ENCODE peak calls at places on chromosomes 16 and 17, in four cellular contexts. Z is H1, E is K562, Y is HepG2. I is an unnamed sample.
A peak's percentile ranks its signal among the peaks of the same experiment; 100 is the strongest.

GRCh38 chr16:71995038-71995437 is 5.2 kb downstream of the PKD1L3 start:
- DNase-seq in Y (no peak), Z (no peak), E (no peak), I (no peak)

GRCh38 chr17:59406808-59407381 is 75.4 kb downstream of the YPEL2 start:
- DNase-seq in E (no peak), Y (peak; percentile 20), Z (no peak), I (no peak)

GRCh38 chr17:30956764-30957374 is 14.0 kb upstream of the RNF135 start:
- DNase-seq in E (no peak), Z (no peak), Y (no peak), I (no peak)

GRCh38 chr16:16001856-16002255 is 52.4 kb downstream of the ABCC1 start:
- DNase-seq in E (no peak), Z (no peak), Y (no peak), I (no peak)

GRCh38 chr17:1941241-1942065 is 83.7 kb downstream of the RTN4RL1 start:
- DNase-seq in Y (no peak), E (no peak), Z (no peak), I (no peak)

GRCh38 chr17:81646869-81647600 is 9.3 kb downstream of the PDE6G start:
- DNase-seq in E (peak; percentile 53), Y (no peak), Z (no peak), I (no peak)

GRCh38 chr17:28279411-28279810 is 39.6 kb upstream of the TMEM97 start:
- DNase-seq in Y (no peak), E (no peak), Z (no peak), I (no peak)

GRCh38 chr17:66322764-66323163 is 20.4 kb downstream of the PRKCA start:
- DNase-seq in Z (no peak), Y (no peak), E (no peak), I (no peak)

GRCh38 chr17:59869941-59870218 is 22.9 kb downstream of the TUBD1 start:
- DNase-seq in Y (no peak), Z (no peak), E (no peak), I (no peak)

GRCh38 chr16:1102921-1103648 is 7.0 kb upstream of the C1QTNF8 start:
- DNase-seq in Z (no peak), Y (no peak), E (peak; percentile 92), I (no peak)

GRCh38 chr16:4212207-4212933 is 29.5 kb downstream of the SRL start:
- DNase-seq in Z (no peak), Y (no peak), E (no peak), I (no peak)

GRCh38 chr16:86347090-86347489 is 163.2 kb upstream of the FOXF1 start:
- DNase-seq in Y (no peak), E (no peak), Z (no peak), I (no peak)

GRCh38 chr16:75345711-75346110 is 87.6 kb downstream of the CFDP1 start:
- DNase-seq in E (no peak), Y (no peak), Z (no peak), I (no peak)

GRCh38 chr16:8848939-8849391 is 19.8 kb downstream of the CARHSP1 start:
- DNase-seq in Y (no peak), E (no peak), Z (no peak), I (no peak)

GRCh38 chr16:52470601-52471000 is 76.3 kb downstream of the TOX3 start:
- DNase-seq in E (no peak), Z (no peak), Y (no peak), I (no peak)

GRCh38 chr16:67459066-67459857 is 21.7 kb downstream of the ATP6V0D1 start:
- DNase-seq in Y (peak; percentile 70), E (no peak), Z (no peak), I (no peak)

GRCh38 chr17:79732804-79733691 is 2.3 kb downstream of the ENPP7 start:
- DNase-seq in E (no peak), Z (no peak), Y (peak; percentile 54), I (peak; percentile 55)

GRCh38 chr17:37110012-37110701 is 161.4 kb downstream of the AATF start:
- DNase-seq in Y (no peak), Z (no peak), E (no peak), I (no peak)

GRCh38 chr17:64773836-64774761 is 112.0 kb upstream of the SMURF2 start:
- DNase-seq in Z (peak; percentile 72), Y (peak; percentile 91), E (peak; percentile 71), I (no peak)

GRCh38 chr16:939941-940340 is 30.8 kb downstream of the LMF1 start:
- DNase-seq in Z (no peak), E (no peak), Y (no peak), I (no peak)

GRCh38 chr17:59627269-59627668 is 7.6 kb downstream of the CLTC start:
- DNase-seq in E (no peak), Y (no peak), Z (no peak), I (no peak)

GRCh38 chr16:83366228-83366627 is 441.6 kb upstream of the HSBP1 start:
- DNase-seq in Z (no peak), E (no peak), Y (no peak), I (no peak)

GRCh38 chr16:69260019-69260418 is 51.1 kb upstream of the VPS4A start:
- DNase-seq in Z (no peak), Y (no peak), E (no peak), I (no peak)

GRCh38 chr16:15765880-15766279 is 90.9 kb downstream of the MYH11 start:
- DNase-seq in Z (no peak), E (peak; percentile 48), Y (peak; percentile 73), I (peak; percentile 74)

GRCh38 chr17:73189417-73190099 is 3.3 kb upstream of the COG1 start:
- DNase-seq in E (no peak), Z (no peak), Y (peak; percentile 83), I (no peak)

GRCh38 chr17:40266882-40267281 is 20.8 kb upstream of the CDC6 start:
- DNase-seq in Z (no peak), Y (no peak), E (no peak), I (no peak)

GRCh38 chr17:42674755-42675347 is 1.9 kb downstream of the PLEKHH3 start:
- DNase-seq in Z (no peak), E (peak; percentile 39), Y (no peak), I (no peak)

GRCh38 chr17:79931517-79932309 is 92.5 kb upstream of the CBX4 start:
- DNase-seq in Y (peak; percentile 91), E (no peak), Z (no peak), I (no peak)

GRCh38 chr17:79777166-79777843 is 643 bp upstream of the CBX2 start:
- DNase-seq in Z (no peak), E (peak; percentile 31), Y (peak; percentile 46), I (no peak)

GRCh38 chr16:17328971-17329370 is 141.8 kb downstream of the XYLT1 start:
- DNase-seq in Y (no peak), Z (no peak), E (no peak), I (no peak)

DNA sequence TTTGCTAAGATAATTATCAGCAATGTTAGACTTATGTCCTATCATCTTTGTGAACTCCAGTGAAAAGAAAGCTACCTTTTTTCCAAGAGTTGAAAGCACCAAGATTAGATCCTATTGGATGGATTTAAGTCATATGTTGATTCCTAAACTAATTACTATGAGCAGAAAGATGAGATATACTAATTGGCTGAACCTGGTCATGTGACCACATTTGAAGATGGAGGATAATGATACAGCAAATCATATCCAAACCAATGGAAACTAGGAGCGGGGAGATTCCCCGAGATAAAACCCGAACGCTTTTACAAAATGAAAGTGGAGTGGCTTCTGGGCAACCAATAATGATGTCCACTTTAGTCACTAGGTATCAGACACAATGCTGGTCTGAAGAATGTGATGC is 1060.2 kb upstream of the EEF2KMT start:
- DNase-seq in Y (no peak), Z (no peak), E (no peak), I (no peak)
- TF ChIP-seq CBX5 in Y (no peak), Z (no peak), E (no peak), I (no peak)

DNA sequence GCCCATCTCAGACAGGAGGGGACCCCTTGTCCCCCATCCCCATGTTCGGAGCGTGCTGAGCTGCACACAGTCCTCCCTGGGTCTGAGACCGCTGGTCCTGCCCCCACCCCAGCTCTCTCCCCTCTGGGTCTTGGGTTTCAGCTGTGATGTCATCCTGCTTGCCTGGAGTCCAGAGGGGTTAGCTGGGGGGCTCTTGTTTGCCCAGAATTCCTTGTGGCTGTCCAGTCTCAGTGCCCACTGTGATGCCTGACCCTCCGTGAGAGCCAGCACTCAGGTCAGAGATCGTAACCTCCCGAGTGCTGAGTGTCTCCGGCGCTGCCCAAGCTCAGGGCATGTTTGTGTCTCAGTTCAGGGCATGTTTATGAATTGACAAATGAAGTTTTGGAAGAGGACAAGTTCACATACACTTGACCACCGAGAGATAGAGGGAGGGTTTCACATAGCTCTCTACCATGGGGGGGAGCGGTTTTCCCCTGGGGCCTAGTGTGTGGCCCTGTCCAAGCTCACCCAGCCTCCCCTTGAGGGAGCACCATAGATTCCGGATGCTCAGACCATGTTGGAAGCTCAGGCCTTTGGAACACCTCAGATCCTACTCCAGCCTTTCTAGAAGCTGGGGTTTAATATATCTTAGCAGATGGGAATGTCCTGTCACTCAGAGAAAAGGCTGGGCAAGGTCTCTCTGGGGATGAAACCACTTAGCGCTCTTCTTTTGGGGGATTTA is 96.3 kb downstream of the METRNL start:
- DNase-seq in E (no peak), Z (no peak), Y (no peak), I (no peak)
- TF ChIP-seq RFX5 in E (no peak), Z (no peak), Y (no peak), I (no peak)

DNA sequence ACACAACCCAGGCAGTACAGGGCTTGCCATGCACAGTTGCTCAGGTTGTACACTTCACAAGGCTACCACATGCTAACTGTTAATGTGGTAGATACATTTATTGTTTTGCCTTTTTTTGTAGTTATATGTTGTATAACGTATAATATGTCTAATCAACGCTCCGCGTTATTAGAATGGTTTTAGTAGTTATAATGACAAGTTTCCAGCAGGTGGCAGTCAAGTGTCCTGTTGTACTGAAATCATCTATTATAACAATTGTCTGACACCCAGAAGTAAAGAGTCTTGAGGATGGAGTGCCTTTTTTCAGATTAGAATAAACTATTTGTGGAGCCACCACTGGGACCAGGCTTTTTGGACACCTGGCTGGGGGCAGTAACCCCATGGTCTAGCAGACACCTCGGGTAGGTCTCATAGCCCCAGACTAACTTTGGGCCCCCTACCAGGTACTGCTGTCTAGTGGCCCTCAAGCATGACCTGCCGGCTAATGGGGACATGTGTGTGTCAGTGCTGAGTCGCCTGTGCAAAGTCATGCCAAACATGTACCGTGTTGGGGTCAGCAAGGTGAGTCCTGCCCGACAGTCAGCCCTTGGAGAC is 32.8 kb downstream of the MYO15A start:
- DNase-seq in E (no peak), Z (no peak), Y (peak; percentile 30), I (no peak)
- TF ChIP-seq CBX5 in E (no peak), Z (no peak), Y (no peak), I (no peak)

GRCh38 chr16:50810241-50810965 is 68.5 kb downstream of the CYLD start:
- DNase-seq in Z (no peak), Y (no peak), E (no peak), I (no peak)

GRCh38 chr16:50812046-50812445 is 70.2 kb downstream of the CYLD start:
- DNase-seq in E (no peak), Y (no peak), Z (no peak), I (no peak)

GRCh38 chr16:50809561-50809960 is 67.7 kb downstream of the CYLD start:
- DNase-seq in E (no peak), Y (no peak), Z (no peak), I (no peak)

GRCh38 chr16:50806099-50807062 is 64.5 kb downstream of the CYLD start:
- DNase-seq in Y (peak; percentile 88), Z (peak; percentile 62), E (peak; percentile 77), I (peak; percentile 81)

DNA sequence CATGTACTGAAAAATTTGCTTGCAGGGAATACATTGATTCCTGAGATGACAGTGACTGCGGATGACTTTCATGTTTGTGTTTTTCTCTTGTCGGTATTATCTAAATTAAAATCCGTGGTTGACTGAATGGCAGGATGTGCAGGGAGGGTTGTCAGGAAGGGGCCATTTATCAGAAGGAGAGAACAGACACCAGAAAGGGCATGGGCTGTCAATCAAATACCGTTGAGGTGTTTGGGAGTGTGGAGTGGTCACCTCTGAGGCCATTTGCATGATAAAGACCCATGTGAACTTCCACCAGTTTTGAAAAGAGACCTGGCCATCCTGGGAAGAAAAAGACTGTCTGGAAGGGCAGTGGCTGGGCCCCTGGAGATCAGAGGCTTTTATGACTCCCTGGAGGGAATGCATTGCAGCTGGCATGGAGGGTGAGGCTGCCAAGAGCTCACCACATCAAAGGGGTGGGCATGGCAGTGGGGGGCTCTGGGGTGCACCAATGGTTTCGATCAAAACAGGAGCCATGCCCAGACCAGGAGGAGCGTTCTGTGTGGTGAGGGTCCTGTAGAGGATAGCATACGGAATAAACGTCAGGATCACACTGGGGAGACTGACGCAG is 67.1 kb downstream of the CYLD start:
- DNase-seq in Y (no peak), Z (no peak), E (no peak), I (no peak)
- TF ChIP-seq RFX5 in Y (no peak), Z (no peak), E (no peak), I (no peak)